ENCODE peak calls at places on chromosomes 6 and 20, in nine cellular contexts. J, W, E, I, P, X, K, C and L are unnamed samples.

GRCh38 chr6:14930366-14930989 is 315.4 kb upstream of the JARID2 start:
- DNase-seq in J (no peak), W (no peak), E (no peak), I (no peak), P (no peak), X (no peak), K (no peak), C (no peak), L (no peak)

GRCh38 chr6:96124778-96125177 is 109.0 kb downstream of the FUT9 start:
- DNase-seq in J (no peak), W (no peak), E (no peak), I (no peak), P (peak; percentile 38), X (peak; percentile 6), K (no peak), C (no peak), L (no peak)

GRCh38 chr6:129683606-129684322 is 26.2 kb downstream of the ARHGAP18 start:
- DNase-seq in J (peak; percentile 66), W (peak; percentile 95), E (no peak), I (no peak), P (peak; percentile 100), X (peak; percentile 99), K (no peak), C (peak; percentile 66), L (no peak)

GRCh38 chr6:30322527-30323501 is 3.9 kb upstream of the TRIM39 start:
- DNase-seq in J (no peak), W (no peak), E (no peak), I (no peak), P (peak; percentile 90), X (peak; percentile 46), K (no peak), C (no peak), L (no peak)

GRCh38 chr6:5930143-5930770 is 76.5 kb downstream of the NRN1 start:
- DNase-seq in J (no peak), W (no peak), E (no peak), I (no peak), P (no peak), X (no peak), K (no peak), C (no peak), L (no peak)

GRCh38 chr6:1200706-1201105 is 111.2 kb upstream of the FOXQ1 start:
- DNase-seq in J (no peak), W (peak; percentile 97), E (no peak), I (no peak), P (no peak), X (peak; percentile 5), K (no peak), C (no peak), L (no peak)

GRCh38 chr20:62929051-62929538 is 2.8 kb upstream of the DIDO1 start:
- DNase-seq in J (peak; percentile 43), W (no peak), E (peak; percentile 73), I (peak; percentile 75), P (peak; percentile 38), X (peak; percentile 40), K (peak; percentile 25), C (peak; percentile 70), L (no peak)

GRCh38 chr6:166621114-166621540 is 5.9 kb downstream of the RPS6KA2 start:
- DNase-seq in J (no peak), W (no peak), E (no peak), I (no peak), P (no peak), X (no peak), K (no peak), C (no peak), L (no peak)

GRCh38 chr20:41577129-41578009 is 40.8 kb downstream of the CHD6 start:
- DNase-seq in J (no peak), W (no peak), E (no peak), I (no peak), P (no peak), X (no peak), K (no peak), C (no peak), L (no peak)

GRCh38 chr20:63699466-63700198 is 3.2 kb downstream of the TNFRSF6B start:
- DNase-seq in J (peak; percentile 4), W (no peak), E (peak; percentile 65), I (no peak), P (no peak), X (no peak), K (no peak), C (peak; percentile 18), L (no peak)

GRCh38 chr6:33589723-33590530 is 9.9 kb upstream of the BAK1 start:
- DNase-seq in J (peak; percentile 61), W (peak; percentile 65), E (peak; percentile 79), I (peak; percentile 75), P (peak; percentile 91), X (peak; percentile 87), K (peak; percentile 66), C (peak; percentile 89), L (no peak)

GRCh38 chr6:14121936-14122344 is 4.4 kb downstream of the CD83 start:
- DNase-seq in J (peak; percentile 29), W (no peak), E (no peak), I (no peak), P (no peak), X (no peak), K (no peak), C (no peak), L (no peak)

GRCh38 chr6:111685506-111685905 is 79.8 kb upstream of the TRAF3IP2 start:
- DNase-seq in J (no peak), W (no peak), E (no peak), I (no peak), P (no peak), X (no peak), K (no peak), C (no peak), L (no peak)

DNA sequence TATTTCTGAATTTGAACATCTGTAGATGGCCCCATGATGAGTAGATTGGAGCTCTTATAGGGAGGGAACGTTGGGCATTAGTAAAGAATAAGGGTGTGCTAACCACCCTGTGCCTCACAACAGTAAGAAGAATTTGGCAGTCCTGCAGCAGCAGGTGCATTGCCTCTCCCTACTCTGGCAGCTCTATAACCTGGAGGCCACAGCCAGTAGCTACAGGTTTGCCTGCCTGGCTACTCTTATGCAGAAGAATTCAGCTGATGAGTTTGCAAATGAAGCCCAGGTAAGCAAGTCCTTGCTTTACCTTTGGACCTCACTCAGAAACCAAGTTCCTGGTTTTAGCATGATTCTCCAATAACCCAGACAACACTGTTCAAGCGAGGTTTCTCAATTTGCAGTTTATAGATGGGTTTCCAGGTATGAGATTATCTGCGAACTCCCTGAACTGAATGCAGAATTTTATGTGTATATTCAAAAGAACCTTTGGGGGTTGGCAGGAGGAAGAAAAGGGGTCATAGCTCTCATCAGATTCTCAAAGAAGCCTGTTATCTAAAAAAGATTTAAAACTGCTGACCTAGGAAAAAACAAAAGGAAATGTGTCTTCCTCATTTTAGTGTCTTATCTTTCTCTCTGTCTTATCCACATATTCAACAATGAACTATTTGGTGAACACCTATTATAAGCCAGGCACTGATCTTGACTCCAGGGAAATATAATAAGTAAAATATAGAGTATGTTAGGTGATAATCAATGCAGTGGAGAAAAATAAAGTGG is 18.9 kb downstream of the TREML1 start:
- DNase-seq in J (no peak), W (no peak), E (no peak), I (no peak), P (no peak), X (no peak), K (no peak), C (no peak), L (no peak)
- TF ChIP-seq CTCF in J (no peak), W (no peak), E (no peak), I (no peak), P (no peak), X (no peak), K (no peak), C (no peak), L (no peak)

GRCh38 chr6:64258752-64259151 is 623.1 kb downstream of the PHF3 start:
- DNase-seq in J (no peak), W (no peak), E (no peak), I (no peak), P (no peak), X (no peak), K (no peak), C (no peak), L (no peak)

GRCh38 chr6:64256483-64256882 is 620.9 kb downstream of the PHF3 start:
- DNase-seq in J (no peak), W (no peak), E (no peak), I (no peak), P (no peak), X (no peak), K (no peak), C (no peak), L (no peak)

GRCh38 chr6:64258302-64258701 is 622.7 kb downstream of the PHF3 start:
- DNase-seq in J (no peak), W (no peak), E (no peak), I (no peak), P (no peak), X (no peak), K (no peak), C (no peak), L (no peak)

GRCh38 chr6:64259372-64259771 is 623.8 kb downstream of the PHF3 start:
- DNase-seq in J (no peak), W (no peak), E (no peak), I (no peak), P (no peak), X (no peak), K (no peak), C (no peak), L (no peak)

DNA sequence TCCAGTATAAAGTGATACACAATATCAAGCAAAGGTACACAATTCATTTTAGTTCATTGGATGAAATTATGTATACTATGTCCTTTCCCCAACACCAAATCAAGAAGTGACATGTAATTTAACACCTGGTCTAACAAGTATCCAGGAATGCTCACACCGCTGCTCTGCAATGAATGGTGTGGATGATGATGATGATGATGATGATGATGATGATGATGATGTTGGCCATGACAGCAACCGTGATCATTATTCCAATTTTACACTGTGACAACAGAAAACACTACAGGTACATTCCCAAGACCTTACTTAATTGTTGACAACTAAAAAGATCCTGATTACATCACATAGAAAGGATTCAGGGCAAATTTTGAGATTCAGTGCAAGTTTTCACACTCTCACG is 622.0 kb downstream of the PHF3 start:
- DNase-seq in J (no peak), W (no peak), E (no peak), I (no peak), P (no peak), X (no peak), K (no peak), C (no peak), L (no peak)
- TF ChIP-seq CTCF in J (no peak), W (no peak), E (no peak), I (no peak), P (no peak), X (no peak), K (no peak), C (no peak), L (no peak)

GRCh38 chr6:12909828-12910227 is 193.3 kb downstream of the PHACTR1 start:
- DNase-seq in J (no peak), W (no peak), E (peak; percentile 22), I (no peak), P (no peak), X (no peak), K (no peak), C (no peak), L (no peak)
- TF ChIP-seq CTCF in J (no peak), W (no peak), E (no peak), I (no peak), P (no peak), X (no peak), K (no peak), C (no peak), L (no peak)

DNA sequence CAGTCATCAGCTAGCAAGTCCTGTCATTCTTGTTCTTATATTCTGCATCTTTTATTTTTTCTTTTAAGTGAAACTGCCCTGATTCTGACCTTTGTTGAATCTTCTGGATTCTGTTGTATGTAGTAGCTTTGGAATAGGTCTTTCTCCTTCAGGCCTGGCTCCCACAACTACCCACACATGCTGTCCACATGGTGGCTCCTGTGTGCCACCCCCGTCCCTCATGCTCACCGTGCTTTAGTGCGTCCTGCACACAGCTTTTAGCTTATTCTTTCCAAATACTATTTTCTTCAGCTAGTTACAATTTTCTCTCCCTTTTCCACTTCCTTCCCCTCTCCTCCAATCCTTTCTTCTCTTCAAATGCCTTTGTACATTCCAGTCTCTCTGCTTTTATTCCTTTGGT is 61.8 kb downstream of the CTNNBL1 start:
- DNase-seq in J (no peak), W (peak; percentile 32), E (peak; percentile 33), I (peak; percentile 53), P (no peak), X (no peak), K (no peak), C (no peak), L (no peak)
- TF ChIP-seq CTCF in J (no peak), W (no peak), E (no peak), I (no peak), P (no peak), X (peak; percentile 28), K (peak; percentile 51), C (no peak), L (no peak)